ENCODE peak calls at places on chromosome 19, in seven cellular contexts. One of them, this sample, is unnamed. For H3K4me1, the result is how much of the 10 kb centered on the place peaks cover.

GRCh38 chr19:34120846-34121639 is 51.3 kb upstream of the LSM14A start:
- DNase-seq in gastrocnemius medialis: no peak
- DNase-seq in uterus: no peak
- DNase-seq in A549: peak
- DNase-seq in heart left ventricle: no peak
- DNase-seq in ovary: peak
- DNase-seq in IMR-90: peak
- DNase-seq in this sample: peak

GRCh38 chr19:18698321-18699167 is 15.1 kb downstream of the CRTC1 start:
- DNase-seq in uterus: no peak
- DNase-seq in A549: no peak
- DNase-seq in IMR-90: no peak
- DNase-seq in heart left ventricle: no peak
- DNase-seq in ovary: no peak
- DNase-seq in gastrocnemius medialis: no peak
- DNase-seq in this sample: no peak

GRCh38 chr19:1163934-1164683 is 10.0 kb downstream of the SBNO2 start:
- DNase-seq in IMR-90: no peak
- DNase-seq in heart left ventricle: no peak
- DNase-seq in A549: no peak
- DNase-seq in ovary: no peak
- DNase-seq in gastrocnemius medialis: peak
- DNase-seq in uterus: no peak
- DNase-seq in this sample: no peak

GRCh38 chr19:15466851-15467733 is 2.7 kb upstream of the RASAL3 start:
- DNase-seq in A549: no peak
- DNase-seq in heart left ventricle: no peak
- DNase-seq in gastrocnemius medialis: no peak
- DNase-seq in IMR-90: peak
- DNase-seq in ovary: no peak
- DNase-seq in uterus: no peak
- DNase-seq in this sample: no peak

GRCh38 chr19:17184381-17184841 is 30.7 kb upstream of the USE1 start:
- DNase-seq in uterus: no peak
- DNase-seq in gastrocnemius medialis: no peak
- DNase-seq in IMR-90: peak
- DNase-seq in ovary: no peak
- DNase-seq in heart left ventricle: no peak
- DNase-seq in A549: no peak
- DNase-seq in this sample: no peak

GRCh38 chr19:15195987-15196682 is 4.7 kb downstream of the NOTCH3 start:
- DNase-seq in gastrocnemius medialis: no peak
- DNase-seq in uterus: no peak
- DNase-seq in A549: no peak
- DNase-seq in ovary: no peak
- DNase-seq in IMR-90: no peak
- DNase-seq in heart left ventricle: no peak
- DNase-seq in this sample: peak

GRCh38 chr19:16737909-16738308 is 18.3 kb downstream of the NWD1 start:
- DNase-seq in gastrocnemius medialis: no peak
- DNase-seq in ovary: no peak
- DNase-seq in A549: no peak
- DNase-seq in uterus: no peak
- DNase-seq in heart left ventricle: no peak
- DNase-seq in IMR-90: peak
- DNase-seq in this sample: no peak

GRCh38 chr19:40596608-40597328 is 4.4 kb upstream of the LTBP4 start:
- DNase-seq in A549: peak
- DNase-seq in ovary: peak
- DNase-seq in gastrocnemius medialis: no peak
- DNase-seq in uterus: peak
- DNase-seq in heart left ventricle: peak
- DNase-seq in IMR-90: peak
- DNase-seq in this sample: peak

GRCh38 chr19:8585894-8586750 is 8.9 kb upstream of the MYO1F start:
- DNase-seq in IMR-90: no peak
- DNase-seq in ovary: peak
- DNase-seq in heart left ventricle: no peak
- DNase-seq in gastrocnemius medialis: no peak
- DNase-seq in uterus: no peak
- DNase-seq in A549: no peak
- DNase-seq in this sample: peak

GRCh38 chr19:12757544-12758274 is 6.1 kb downstream of the BEST2 start:
- DNase-seq in gastrocnemius medialis: peak
- DNase-seq in ovary: peak
- DNase-seq in uterus: peak
- DNase-seq in heart left ventricle: peak
- DNase-seq in IMR-90: peak
- DNase-seq in A549: peak
- DNase-seq in this sample: peak

GRCh38 chr19:33280351-33280921 is 21.9 kb downstream of the CEBPA start:
- DNase-seq in A549: no peak
- DNase-seq in heart left ventricle: no peak
- DNase-seq in IMR-90: no peak
- DNase-seq in ovary: no peak
- DNase-seq in uterus: no peak
- DNase-seq in gastrocnemius medialis: no peak
- DNase-seq in this sample: no peak

GRCh38 chr19:51387924-51388389 is at the start of gene LIM2:
- DNase-seq in gastrocnemius medialis: no peak
- DNase-seq in IMR-90: no peak
- DNase-seq in uterus: no peak
- DNase-seq in A549: no peak
- DNase-seq in ovary: no peak
- DNase-seq in heart left ventricle: no peak
- DNase-seq in this sample: no peak

GRCh38 chr19:7860902-7861618 is 13.1 kb downstream of the PRR36 start:
- DNase-seq in gastrocnemius medialis: no peak
- DNase-seq in ovary: no peak
- DNase-seq in IMR-90: no peak
- DNase-seq in heart left ventricle: no peak
- DNase-seq in A549: no peak
- DNase-seq in uterus: no peak
- DNase-seq in this sample: no peak

GRCh38 chr19:15239337-15239949 is 7.2 kb upstream of the EPHX3 start:
- DNase-seq in heart left ventricle: no peak
- DNase-seq in uterus: no peak
- DNase-seq in IMR-90: no peak
- DNase-seq in A549: no peak
- DNase-seq in ovary: no peak
- DNase-seq in gastrocnemius medialis: no peak
- DNase-seq in this sample: no peak

GRCh38 chr19:39400997-39401548 is 5.6 kb upstream of the ZFP36 start:
- DNase-seq in gastrocnemius medialis: no peak
- DNase-seq in heart left ventricle: no peak
- DNase-seq in IMR-90: no peak
- DNase-seq in ovary: no peak
- DNase-seq in uterus: no peak
- DNase-seq in A549: peak
- DNase-seq in this sample: no peak
- H3K4me1 ChIP-seq in gastrocnemius medialis: under half
- H3K4me1 ChIP-seq in heart left ventricle: half or more
- H3K4me1 ChIP-seq in IMR-90: under half
- H3K4me1 ChIP-seq in ovary: under half
- H3K4me1 ChIP-seq in uterus: under half
- H3K4me1 ChIP-seq in A549: half or more
- H3K4me1 ChIP-seq in this sample: under half

GRCh38 chr19:4035582-4035981 is 28.0 kb downstream of the PIAS4 start:
- DNase-seq in A549: no peak
- DNase-seq in uterus: no peak
- DNase-seq in ovary: no peak
- DNase-seq in heart left ventricle: no peak
- DNase-seq in IMR-90: peak
- DNase-seq in gastrocnemius medialis: no peak
- DNase-seq in this sample: no peak
- TF ChIP-seq POLR2A in A549: no peak
- TF ChIP-seq POLR2A in uterus: no peak
- TF ChIP-seq POLR2A in ovary: no peak
- TF ChIP-seq POLR2A in heart left ventricle: no peak
- TF ChIP-seq POLR2A in IMR-90: no peak
- TF ChIP-seq POLR2A in gastrocnemius medialis: no peak
- TF ChIP-seq POLR2A in this sample: no peak

DNA sequence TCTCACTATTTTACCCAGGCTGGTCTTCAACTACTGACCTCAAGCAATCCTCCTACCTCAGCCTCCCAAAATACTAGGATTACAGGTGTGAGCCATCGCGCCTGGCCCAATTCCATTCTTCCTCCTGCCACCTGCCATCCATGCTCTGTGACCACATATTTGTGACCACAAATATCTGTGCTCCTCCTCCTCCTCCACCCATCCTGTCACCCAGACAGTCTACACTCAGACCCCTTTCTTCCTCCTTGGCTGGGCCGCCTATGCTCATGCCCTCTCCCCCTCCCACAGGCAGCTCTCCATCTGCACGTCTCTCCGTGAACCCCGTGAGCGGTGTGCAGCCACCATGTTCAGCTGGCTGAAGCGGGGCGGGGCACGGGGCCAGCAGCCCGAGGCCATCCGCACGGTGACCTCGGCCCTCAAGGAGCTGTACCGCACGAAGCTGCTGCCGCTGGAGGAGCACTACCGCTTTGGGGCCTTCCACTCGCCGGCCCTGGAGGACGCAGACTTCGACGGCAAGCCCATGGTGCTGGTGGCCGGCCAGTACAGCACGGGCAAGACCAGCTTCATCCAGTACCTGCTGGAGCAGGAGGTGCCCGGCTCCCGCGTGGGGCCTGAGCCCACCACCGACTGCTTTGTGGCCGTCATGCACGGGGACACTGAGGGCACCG is 3.2 kb downstream of the EHD2 start:
- DNase-seq in A549: no peak
- DNase-seq in heart left ventricle: no peak
- DNase-seq in ovary: peak
- DNase-seq in uterus: no peak
- DNase-seq in IMR-90: no peak
- DNase-seq in gastrocnemius medialis: no peak
- DNase-seq in this sample: no peak
- H3K4me1 ChIP-seq in A549: under half
- H3K4me1 ChIP-seq in heart left ventricle: half or more
- H3K4me1 ChIP-seq in ovary: under half
- H3K4me1 ChIP-seq in uterus: under half
- H3K4me1 ChIP-seq in IMR-90: under half
- H3K4me1 ChIP-seq in gastrocnemius medialis: under half
- H3K4me1 ChIP-seq in this sample: under half

DNA sequence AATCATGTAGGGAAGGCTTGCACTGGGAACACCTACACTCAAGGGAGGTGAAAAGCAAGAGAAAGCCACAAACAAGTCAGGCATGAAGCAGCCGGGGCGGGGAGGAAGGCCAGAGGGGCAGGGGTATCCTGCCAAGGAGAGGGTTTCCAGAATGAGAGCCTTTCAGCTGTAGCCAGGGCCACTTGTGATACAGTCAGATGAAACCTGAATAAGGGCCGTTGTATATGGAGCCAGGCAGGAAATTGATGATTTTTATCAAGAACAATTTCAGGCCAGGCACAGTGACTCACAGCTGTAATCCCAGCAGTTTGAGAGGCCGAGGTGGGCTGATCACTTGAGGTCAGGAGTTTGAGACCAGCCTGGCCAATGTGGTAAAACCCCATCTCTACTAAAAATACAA is 4.4 kb downstream of the TRPM4 start:
- DNase-seq in ovary: no peak
- DNase-seq in heart left ventricle: no peak
- DNase-seq in A549: no peak
- DNase-seq in gastrocnemius medialis: no peak
- DNase-seq in IMR-90: peak
- DNase-seq in uterus: no peak
- DNase-seq in this sample: no peak
- TF ChIP-seq POLR2A in ovary: no peak
- TF ChIP-seq POLR2A in heart left ventricle: no peak
- TF ChIP-seq POLR2A in A549: no peak
- TF ChIP-seq POLR2A in gastrocnemius medialis: no peak
- TF ChIP-seq POLR2A in IMR-90: no peak
- TF ChIP-seq POLR2A in uterus: no peak
- TF ChIP-seq POLR2A in this sample: no peak